ENCODE peak calls at places on chromosome 3, in ten cellular contexts. One of them, this sample, is unnamed.

GRCh38 chr3:58154752-58155449 is 55.9 kb downstream of the DNASE1L3 start:
- DNase-seq in activated T-cell treated with anti-CD3 and anti-CD28 coated beads, Interleukin-2, amount 50 U/mL, for 4 hours: no peak
- DNase-seq in T1000: no peak
- DNase-seq in NCI-H2107: no peak
- DNase-seq in anterior cingulate cortex: no peak
- DNase-seq in LoVo: no peak
- DNase-seq in tibial artery: no peak
- DNase-seq in fibroblast of the aortic adventitia: no peak
- DNase-seq in NCI-H226: no peak
- DNase-seq in A549: no peak
- DNase-seq in this sample: no peak

GRCh38 chr3:184460276-184460675 is 80.4 kb downstream of the CHRD start:
- DNase-seq in NCI-H2107: no peak
- DNase-seq in fibroblast of the aortic adventitia: no peak
- DNase-seq in NCI-H226: no peak
- DNase-seq in anterior cingulate cortex: no peak
- DNase-seq in T1000: no peak
- DNase-seq in activated T-cell treated with anti-CD3 and anti-CD28 coated beads, Interleukin-2, amount 50 U/mL, for 4 hours: no peak
- DNase-seq in tibial artery: no peak
- DNase-seq in A549: no peak
- DNase-seq in LoVo: no peak
- DNase-seq in this sample: no peak

GRCh38 chr3:37491776-37492175 is 317.4 kb upstream of the LRRFIP2 start:
- DNase-seq in fibroblast of the aortic adventitia: peak; percentile 23
- DNase-seq in T1000: no peak
- DNase-seq in NCI-H2107: no peak
- DNase-seq in LoVo: no peak
- DNase-seq in activated T-cell treated with anti-CD3 and anti-CD28 coated beads, Interleukin-2, amount 50 U/mL, for 4 hours: no peak
- DNase-seq in NCI-H226: no peak
- DNase-seq in A549: no peak
- DNase-seq in anterior cingulate cortex: no peak
- DNase-seq in tibial artery: no peak
- DNase-seq in this sample: no peak

GRCh38 chr3:149314807-149315578 is 18.4 kb downstream of the TM4SF18 start:
- DNase-seq in fibroblast of the aortic adventitia: peak; percentile 88
- DNase-seq in A549: peak; percentile 62
- DNase-seq in anterior cingulate cortex: no peak
- DNase-seq in LoVo: peak; percentile 39
- DNase-seq in T1000: no peak
- DNase-seq in NCI-H226: peak; percentile 74
- DNase-seq in activated T-cell treated with anti-CD3 and anti-CD28 coated beads, Interleukin-2, amount 50 U/mL, for 4 hours: no peak
- DNase-seq in tibial artery: no peak
- DNase-seq in NCI-H2107: no peak
- DNase-seq in this sample: no peak

GRCh38 chr3:186536883-186537553 is 7.2 kb downstream of the CRYGS start:
- DNase-seq in A549: no peak
- DNase-seq in tibial artery: no peak
- DNase-seq in activated T-cell treated with anti-CD3 and anti-CD28 coated beads, Interleukin-2, amount 50 U/mL, for 4 hours: no peak
- DNase-seq in anterior cingulate cortex: no peak
- DNase-seq in LoVo: no peak
- DNase-seq in NCI-H2107: no peak
- DNase-seq in NCI-H226: no peak
- DNase-seq in T1000: no peak
- DNase-seq in fibroblast of the aortic adventitia: peak; percentile 46
- DNase-seq in this sample: no peak

GRCh38 chr3:5020262-5020722 is 41.1 kb downstream of the BHLHE40 start:
- DNase-seq in T1000: no peak
- DNase-seq in activated T-cell treated with anti-CD3 and anti-CD28 coated beads, Interleukin-2, amount 50 U/mL, for 4 hours: no peak
- DNase-seq in NCI-H226: no peak
- DNase-seq in LoVo: no peak
- DNase-seq in anterior cingulate cortex: no peak
- DNase-seq in tibial artery: no peak
- DNase-seq in NCI-H2107: no peak
- DNase-seq in fibroblast of the aortic adventitia: no peak
- DNase-seq in A549: no peak
- DNase-seq in this sample: no peak

GRCh38 chr3:57007513-57008415 is 52.7 kb upstream of the SPATA12 start:
- DNase-seq in tibial artery: peak; percentile 85
- DNase-seq in activated T-cell treated with anti-CD3 and anti-CD28 coated beads, Interleukin-2, amount 50 U/mL, for 4 hours: no peak
- DNase-seq in NCI-H2107: no peak
- DNase-seq in anterior cingulate cortex: no peak
- DNase-seq in T1000: peak; percentile 51
- DNase-seq in NCI-H226: peak; percentile 35
- DNase-seq in A549: no peak
- DNase-seq in fibroblast of the aortic adventitia: peak; percentile 96
- DNase-seq in LoVo: no peak
- DNase-seq in this sample: no peak

GRCh38 chr3:177772908-177773557 is 575.8 kb upstream of the TBL1XR1 start:
- DNase-seq in A549: no peak
- DNase-seq in NCI-H226: no peak
- DNase-seq in activated T-cell treated with anti-CD3 and anti-CD28 coated beads, Interleukin-2, amount 50 U/mL, for 4 hours: no peak
- DNase-seq in LoVo: no peak
- DNase-seq in NCI-H2107: no peak
- DNase-seq in fibroblast of the aortic adventitia: no peak
- DNase-seq in anterior cingulate cortex: no peak
- DNase-seq in tibial artery: no peak
- DNase-seq in T1000: no peak
- DNase-seq in this sample: no peak

GRCh38 chr3:167114619-167115018 is 265.5 kb downstream of the ZBBX start:
- DNase-seq in activated T-cell treated with anti-CD3 and anti-CD28 coated beads, Interleukin-2, amount 50 U/mL, for 4 hours: no peak
- DNase-seq in A549: no peak
- DNase-seq in tibial artery: no peak
- DNase-seq in NCI-H2107: no peak
- DNase-seq in fibroblast of the aortic adventitia: no peak
- DNase-seq in NCI-H226: no peak
- DNase-seq in T1000: no peak
- DNase-seq in LoVo: no peak
- DNase-seq in anterior cingulate cortex: no peak
- DNase-seq in this sample: no peak

GRCh38 chr3:154194869-154195268 is 73.7 kb downstream of the ARHGEF26 start:
- DNase-seq in anterior cingulate cortex: no peak
- DNase-seq in LoVo: no peak
- DNase-seq in NCI-H2107: no peak
- DNase-seq in T1000: no peak
- DNase-seq in activated T-cell treated with anti-CD3 and anti-CD28 coated beads, Interleukin-2, amount 50 U/mL, for 4 hours: no peak
- DNase-seq in NCI-H226: no peak
- DNase-seq in fibroblast of the aortic adventitia: no peak
- DNase-seq in A549: no peak
- DNase-seq in tibial artery: no peak
- DNase-seq in this sample: no peak

GRCh38 chr3:143090486-143090885 is 29.1 kb upstream of the CHST2 start:
- DNase-seq in tibial artery: no peak
- DNase-seq in LoVo: no peak
- DNase-seq in fibroblast of the aortic adventitia: no peak
- DNase-seq in activated T-cell treated with anti-CD3 and anti-CD28 coated beads, Interleukin-2, amount 50 U/mL, for 4 hours: no peak
- DNase-seq in NCI-H226: no peak
- DNase-seq in A549: no peak
- DNase-seq in NCI-H2107: no peak
- DNase-seq in T1000: no peak
- DNase-seq in anterior cingulate cortex: no peak
- DNase-seq in this sample: no peak

GRCh38 chr3:124887177-124887995 is at the start of gene ITGB5:
- DNase-seq in activated T-cell treated with anti-CD3 and anti-CD28 coated beads, Interleukin-2, amount 50 U/mL, for 4 hours: peak; percentile 9
- DNase-seq in A549: peak; percentile 88
- DNase-seq in anterior cingulate cortex: no peak
- DNase-seq in NCI-H226: peak; percentile 78
- DNase-seq in LoVo: peak; percentile 77
- DNase-seq in T1000: peak; percentile 57
- DNase-seq in NCI-H2107: no peak
- DNase-seq in tibial artery: peak; percentile 88
- DNase-seq in fibroblast of the aortic adventitia: peak; percentile 67
- DNase-seq in this sample: no peak